ENCODE peak calls at places on chromosomes 2 and 18, in seven cellular contexts. One of them, this sample, is unnamed.

GRCh38 chr2:40169430-40169829 is 282.5 kb downstream of the SLC8A1 start:
- DNase-seq in stimulated activated CD4-positive, alpha-beta T cell treated with anti-CD3 and anti-CD28 coated beads, Interleukin-1b, Interleukin-23, amount 100 ng/mL, for 1 hour: no peak
- DNase-seq in cardiac fibroblast: no peak
- DNase-seq in MCF 10A: peak
- DNase-seq in keratinocyte: no peak
- DNase-seq in T-helper 17 cell: no peak
- DNase-seq in brain microvascular endothelial cell: no peak
- DNase-seq in this sample: no peak

GRCh38 chr2:146651361-146651760 is 1193.5 kb upstream of the ACVR2A start:
- DNase-seq in brain microvascular endothelial cell: no peak
- DNase-seq in MCF 10A: no peak
- DNase-seq in cardiac fibroblast: no peak
- DNase-seq in stimulated activated CD4-positive, alpha-beta T cell treated with anti-CD3 and anti-CD28 coated beads, Interleukin-1b, Interleukin-23, amount 100 ng/mL, for 1 hour: no peak
- DNase-seq in keratinocyte: no peak
- DNase-seq in T-helper 17 cell: no peak
- DNase-seq in this sample: no peak

GRCh38 chr2:24793752-24794477 is 690 bp downstream of the CENPO start:
- DNase-seq in keratinocyte: no peak
- DNase-seq in T-helper 17 cell: no peak
- DNase-seq in stimulated activated CD4-positive, alpha-beta T cell treated with anti-CD3 and anti-CD28 coated beads, Interleukin-1b, Interleukin-23, amount 100 ng/mL, for 1 hour: no peak
- DNase-seq in brain microvascular endothelial cell: peak
- DNase-seq in cardiac fibroblast: peak
- DNase-seq in MCF 10A: no peak
- DNase-seq in this sample: no peak

GRCh38 chr2:159518321-159519005 is 97.9 kb downstream of the BAZ2B start:
- DNase-seq in brain microvascular endothelial cell: no peak
- DNase-seq in MCF 10A: peak
- DNase-seq in keratinocyte: no peak
- DNase-seq in cardiac fibroblast: no peak
- DNase-seq in stimulated activated CD4-positive, alpha-beta T cell treated with anti-CD3 and anti-CD28 coated beads, Interleukin-1b, Interleukin-23, amount 100 ng/mL, for 1 hour: no peak
- DNase-seq in T-helper 17 cell: no peak
- DNase-seq in this sample: no peak

GRCh38 chr2:17979707-17980106 is 101.2 kb downstream of the KCNS3 start:
- DNase-seq in stimulated activated CD4-positive, alpha-beta T cell treated with anti-CD3 and anti-CD28 coated beads, Interleukin-1b, Interleukin-23, amount 100 ng/mL, for 1 hour: no peak
- DNase-seq in brain microvascular endothelial cell: peak
- DNase-seq in keratinocyte: no peak
- DNase-seq in cardiac fibroblast: no peak
- DNase-seq in MCF 10A: no peak
- DNase-seq in T-helper 17 cell: no peak
- DNase-seq in this sample: no peak

GRCh38 chr18:767084-767882 is 44.8 kb downstream of the YES1 start:
- DNase-seq in stimulated activated CD4-positive, alpha-beta T cell treated with anti-CD3 and anti-CD28 coated beads, Interleukin-1b, Interleukin-23, amount 100 ng/mL, for 1 hour: no peak
- DNase-seq in MCF 10A: no peak
- DNase-seq in T-helper 17 cell: no peak
- DNase-seq in cardiac fibroblast: no peak
- DNase-seq in brain microvascular endothelial cell: no peak
- DNase-seq in keratinocyte: no peak
- DNase-seq in this sample: no peak

GRCh38 chr2:219632758-219633101 is 5.3 kb downstream of the SLC4A3 start:
- DNase-seq in T-helper 17 cell: no peak
- DNase-seq in keratinocyte: no peak
- DNase-seq in stimulated activated CD4-positive, alpha-beta T cell treated with anti-CD3 and anti-CD28 coated beads, Interleukin-1b, Interleukin-23, amount 100 ng/mL, for 1 hour: no peak
- DNase-seq in cardiac fibroblast: no peak
- DNase-seq in brain microvascular endothelial cell: no peak
- DNase-seq in MCF 10A: no peak
- DNase-seq in this sample: no peak

GRCh38 chr18:67421666-67422065 is 94.9 kb downstream of the DSEL start:
- DNase-seq in cardiac fibroblast: peak
- DNase-seq in MCF 10A: peak
- DNase-seq in brain microvascular endothelial cell: no peak
- DNase-seq in T-helper 17 cell: no peak
- DNase-seq in stimulated activated CD4-positive, alpha-beta T cell treated with anti-CD3 and anti-CD28 coated beads, Interleukin-1b, Interleukin-23, amount 100 ng/mL, for 1 hour: no peak
- DNase-seq in keratinocyte: no peak
- DNase-seq in this sample: no peak

GRCh38 chr2:135916232-135916631 is 40.0 kb upstream of the MCM6 start:
- DNase-seq in keratinocyte: no peak
- DNase-seq in brain microvascular endothelial cell: no peak
- DNase-seq in stimulated activated CD4-positive, alpha-beta T cell treated with anti-CD3 and anti-CD28 coated beads, Interleukin-1b, Interleukin-23, amount 100 ng/mL, for 1 hour: no peak
- DNase-seq in cardiac fibroblast: peak
- DNase-seq in T-helper 17 cell: no peak
- DNase-seq in MCF 10A: peak
- DNase-seq in this sample: no peak

GRCh38 chr2:44972771-44973535 is 31.5 kb downstream of the SIX3 start:
- DNase-seq in MCF 10A: no peak
- DNase-seq in T-helper 17 cell: no peak
- DNase-seq in brain microvascular endothelial cell: no peak
- DNase-seq in cardiac fibroblast: no peak
- DNase-seq in keratinocyte: no peak
- DNase-seq in stimulated activated CD4-positive, alpha-beta T cell treated with anti-CD3 and anti-CD28 coated beads, Interleukin-1b, Interleukin-23, amount 100 ng/mL, for 1 hour: no peak
- DNase-seq in this sample: no peak

GRCh38 chr2:190881480-190882326 is 1.1 kb downstream of the GLS start:
- DNase-seq in cardiac fibroblast: peak
- DNase-seq in brain microvascular endothelial cell: no peak
- DNase-seq in keratinocyte: no peak
- DNase-seq in stimulated activated CD4-positive, alpha-beta T cell treated with anti-CD3 and anti-CD28 coated beads, Interleukin-1b, Interleukin-23, amount 100 ng/mL, for 1 hour: peak
- DNase-seq in MCF 10A: peak
- DNase-seq in T-helper 17 cell: peak
- DNase-seq in this sample: peak

GRCh38 chr2:84807063-84807485 is 73.8 kb downstream of the TRABD2A start:
- DNase-seq in cardiac fibroblast: peak
- DNase-seq in keratinocyte: no peak
- DNase-seq in T-helper 17 cell: no peak
- DNase-seq in MCF 10A: peak
- DNase-seq in brain microvascular endothelial cell: peak
- DNase-seq in stimulated activated CD4-positive, alpha-beta T cell treated with anti-CD3 and anti-CD28 coated beads, Interleukin-1b, Interleukin-23, amount 100 ng/mL, for 1 hour: no peak
- DNase-seq in this sample: no peak

GRCh38 chr2:43100362-43100882 is 126.0 kb downstream of the ZFP36L2 start:
- DNase-seq in MCF 10A: no peak
- DNase-seq in keratinocyte: no peak
- DNase-seq in T-helper 17 cell: no peak
- DNase-seq in brain microvascular endothelial cell: no peak
- DNase-seq in stimulated activated CD4-positive, alpha-beta T cell treated with anti-CD3 and anti-CD28 coated beads, Interleukin-1b, Interleukin-23, amount 100 ng/mL, for 1 hour: no peak
- DNase-seq in cardiac fibroblast: no peak
- DNase-seq in this sample: no peak

GRCh38 chr18:3710712-3711269 is 260.8 kb downstream of the TGIF1 start:
- DNase-seq in T-helper 17 cell: no peak
- DNase-seq in stimulated activated CD4-positive, alpha-beta T cell treated with anti-CD3 and anti-CD28 coated beads, Interleukin-1b, Interleukin-23, amount 100 ng/mL, for 1 hour: no peak
- DNase-seq in cardiac fibroblast: peak
- DNase-seq in brain microvascular endothelial cell: no peak
- DNase-seq in MCF 10A: peak
- DNase-seq in keratinocyte: no peak
- DNase-seq in this sample: no peak

GRCh38 chr2:54629914-54630609 is 93.4 kb upstream of the EML6 start:
- DNase-seq in T-helper 17 cell: no peak
- DNase-seq in cardiac fibroblast: peak
- DNase-seq in brain microvascular endothelial cell: peak
- DNase-seq in stimulated activated CD4-positive, alpha-beta T cell treated with anti-CD3 and anti-CD28 coated beads, Interleukin-1b, Interleukin-23, amount 100 ng/mL, for 1 hour: no peak
- DNase-seq in MCF 10A: peak
- DNase-seq in keratinocyte: no peak
- DNase-seq in this sample: no peak

GRCh38 chr2:168662651-168663208 is 139.7 kb upstream of the NOSTRIN start:
- DNase-seq in keratinocyte: no peak
- DNase-seq in brain microvascular endothelial cell: no peak
- DNase-seq in T-helper 17 cell: no peak
- DNase-seq in stimulated activated CD4-positive, alpha-beta T cell treated with anti-CD3 and anti-CD28 coated beads, Interleukin-1b, Interleukin-23, amount 100 ng/mL, for 1 hour: no peak
- DNase-seq in cardiac fibroblast: no peak
- DNase-seq in MCF 10A: no peak
- DNase-seq in this sample: no peak

GRCh38 chr2:65054749-65055426 is 1.3 kb upstream of the CEP68 start:
- DNase-seq in MCF 10A: no peak
- DNase-seq in cardiac fibroblast: no peak
- DNase-seq in brain microvascular endothelial cell: no peak
- DNase-seq in stimulated activated CD4-positive, alpha-beta T cell treated with anti-CD3 and anti-CD28 coated beads, Interleukin-1b, Interleukin-23, amount 100 ng/mL, for 1 hour: no peak
- DNase-seq in T-helper 17 cell: no peak
- DNase-seq in keratinocyte: no peak
- DNase-seq in this sample: no peak

GRCh38 chr2:24009680-24010476 is at the start of gene MFSD2B:
- DNase-seq in MCF 10A: no peak
- DNase-seq in T-helper 17 cell: no peak
- DNase-seq in keratinocyte: no peak
- DNase-seq in brain microvascular endothelial cell: no peak
- DNase-seq in cardiac fibroblast: peak
- DNase-seq in stimulated activated CD4-positive, alpha-beta T cell treated with anti-CD3 and anti-CD28 coated beads, Interleukin-1b, Interleukin-23, amount 100 ng/mL, for 1 hour: no peak
- DNase-seq in this sample: no peak

GRCh38 chr2:28979576-28980366 is 1.3 kb upstream of the TOGARAM2 start:
- DNase-seq in keratinocyte: no peak
- DNase-seq in cardiac fibroblast: no peak
- DNase-seq in brain microvascular endothelial cell: no peak
- DNase-seq in T-helper 17 cell: no peak
- DNase-seq in stimulated activated CD4-positive, alpha-beta T cell treated with anti-CD3 and anti-CD28 coated beads, Interleukin-1b, Interleukin-23, amount 100 ng/mL, for 1 hour: no peak
- DNase-seq in MCF 10A: no peak
- DNase-seq in this sample: no peak

GRCh38 chr18:23933407-23933806 is 81.1 kb upstream of the TTC39C start:
- DNase-seq in brain microvascular endothelial cell: no peak
- DNase-seq in MCF 10A: peak
- DNase-seq in cardiac fibroblast: no peak
- DNase-seq in T-helper 17 cell: no peak
- DNase-seq in keratinocyte: no peak
- DNase-seq in stimulated activated CD4-positive, alpha-beta T cell treated with anti-CD3 and anti-CD28 coated beads, Interleukin-1b, Interleukin-23, amount 100 ng/mL, for 1 hour: no peak
- DNase-seq in this sample: no peak

GRCh38 chr18:63817441-63818051 is 42.3 kb downstream of the SERPINB7 start:
- DNase-seq in keratinocyte: no peak
- DNase-seq in T-helper 17 cell: no peak
- DNase-seq in cardiac fibroblast: peak
- DNase-seq in MCF 10A: no peak
- DNase-seq in brain microvascular endothelial cell: peak
- DNase-seq in stimulated activated CD4-positive, alpha-beta T cell treated with anti-CD3 and anti-CD28 coated beads, Interleukin-1b, Interleukin-23, amount 100 ng/mL, for 1 hour: no peak
- DNase-seq in this sample: no peak

GRCh38 chr2:26179446-26179907 is 6.6 kb downstream of the GAREM2 start:
- DNase-seq in keratinocyte: no peak
- DNase-seq in T-helper 17 cell: no peak
- DNase-seq in brain microvascular endothelial cell: no peak
- DNase-seq in stimulated activated CD4-positive, alpha-beta T cell treated with anti-CD3 and anti-CD28 coated beads, Interleukin-1b, Interleukin-23, amount 100 ng/mL, for 1 hour: no peak
- DNase-seq in cardiac fibroblast: no peak
- DNase-seq in MCF 10A: no peak
- DNase-seq in this sample: no peak

GRCh38 chr18:79856119-79857080 is 58.7 kb downstream of the KCNG2 start:
- DNase-seq in keratinocyte: no peak
- DNase-seq in cardiac fibroblast: peak
- DNase-seq in MCF 10A: no peak
- DNase-seq in T-helper 17 cell: no peak
- DNase-seq in stimulated activated CD4-positive, alpha-beta T cell treated with anti-CD3 and anti-CD28 coated beads, Interleukin-1b, Interleukin-23, amount 100 ng/mL, for 1 hour: no peak
- DNase-seq in brain microvascular endothelial cell: no peak
- DNase-seq in this sample: no peak

GRCh38 chr18:58635891-58636290 is 7.0 kb upstream of the ALPK2 start:
- DNase-seq in keratinocyte: peak
- DNase-seq in brain microvascular endothelial cell: peak
- DNase-seq in T-helper 17 cell: no peak
- DNase-seq in cardiac fibroblast: peak
- DNase-seq in stimulated activated CD4-positive, alpha-beta T cell treated with anti-CD3 and anti-CD28 coated beads, Interleukin-1b, Interleukin-23, amount 100 ng/mL, for 1 hour: no peak
- DNase-seq in MCF 10A: peak
- DNase-seq in this sample: no peak

GRCh38 chr2:70805987-70806386 is 14.4 kb downstream of the CLEC4F start:
- DNase-seq in keratinocyte: no peak
- DNase-seq in MCF 10A: no peak
- DNase-seq in T-helper 17 cell: no peak
- DNase-seq in cardiac fibroblast: no peak
- DNase-seq in stimulated activated CD4-positive, alpha-beta T cell treated with anti-CD3 and anti-CD28 coated beads, Interleukin-1b, Interleukin-23, amount 100 ng/mL, for 1 hour: no peak
- DNase-seq in brain microvascular endothelial cell: no peak
- DNase-seq in this sample: no peak

GRCh38 chr2:46984642-46985476 is 69.3 kb upstream of the MCFD2 start:
- DNase-seq in cardiac fibroblast: peak
- DNase-seq in keratinocyte: peak
- DNase-seq in stimulated activated CD4-positive, alpha-beta T cell treated with anti-CD3 and anti-CD28 coated beads, Interleukin-1b, Interleukin-23, amount 100 ng/mL, for 1 hour: no peak
- DNase-seq in T-helper 17 cell: no peak
- DNase-seq in MCF 10A: peak
- DNase-seq in brain microvascular endothelial cell: peak
- DNase-seq in this sample: peak

GRCh38 chr2:181575024-181575649 is 81.8 kb downstream of the CERKL start:
- DNase-seq in MCF 10A: no peak
- DNase-seq in brain microvascular endothelial cell: no peak
- DNase-seq in keratinocyte: no peak
- DNase-seq in T-helper 17 cell: no peak
- DNase-seq in cardiac fibroblast: no peak
- DNase-seq in stimulated activated CD4-positive, alpha-beta T cell treated with anti-CD3 and anti-CD28 coated beads, Interleukin-1b, Interleukin-23, amount 100 ng/mL, for 1 hour: no peak
- DNase-seq in this sample: no peak

GRCh38 chr18:79519751-79520472 is 124.2 kb downstream of the NFATC1 start:
- DNase-seq in keratinocyte: no peak
- DNase-seq in cardiac fibroblast: peak
- DNase-seq in MCF 10A: no peak
- DNase-seq in T-helper 17 cell: no peak
- DNase-seq in brain microvascular endothelial cell: no peak
- DNase-seq in stimulated activated CD4-positive, alpha-beta T cell treated with anti-CD3 and anti-CD28 coated beads, Interleukin-1b, Interleukin-23, amount 100 ng/mL, for 1 hour: no peak
- DNase-seq in this sample: peak

This sample was measured in T-helper 1 cell.